ENCODE peak calls at places on chromosomes 11 and 22, in ten cellular contexts. X, D, G, T, K, B, R, I, V and W are unnamed samples.

GRCh38 chr11:19539861-19540260 is 172.8 kb upstream of the NAV2 start:
- DNase-seq in X (no peak), D (no peak), G (no peak), T (no peak), K (peak; percentile 88), B (no peak), R (no peak), I (no peak), V (no peak), W (no peak)

GRCh38 chr11:3177931-3178330 is 12.8 kb upstream of the OSBPL5 start:
- DNase-seq in X (no peak), D (peak; percentile 71), G (no peak), T (no peak), K (no peak), B (no peak), R (peak; percentile 36), I (no peak), V (no peak), W (peak; percentile 3)

GRCh38 chr11:31808721-31809542 is 2.2 kb downstream of the PAX6 start:
- DNase-seq in X (no peak), D (no peak), G (no peak), T (no peak), K (peak; percentile 22), B (no peak), R (no peak), I (no peak), V (no peak), W (no peak)

GRCh38 chr22:20128902-20129746 is 2.5 kb upstream of the ZDHHC8 start:
- DNase-seq in X (peak; percentile 60), D (no peak), G (peak; percentile 63), T (peak; percentile 15), K (peak; percentile 50), B (no peak), R (peak; percentile 35), I (peak; percentile 75), V (no peak), W (no peak)

GRCh38 chr11:24687748-24688147 is 190.9 kb downstream of the LUZP2 start:
- DNase-seq in X (no peak), D (no peak), G (no peak), T (no peak), K (no peak), B (no peak), R (no peak), I (no peak), V (no peak), W (no peak)

GRCh38 chr22:33038131-33038772 is 19.9 kb downstream of the SYN3 start:
- DNase-seq in X (no peak), D (peak; percentile 10), G (no peak), T (no peak), K (peak; percentile 77), B (no peak), R (peak; percentile 54), I (no peak), V (no peak), W (peak; percentile 5)

GRCh38 chr11:35689081-35689996 is 26.8 kb downstream of the TRIM44 start:
- DNase-seq in X (no peak), D (no peak), G (no peak), T (no peak), K (no peak), B (no peak), R (no peak), I (no peak), V (no peak), W (no peak)

GRCh38 chr22:19516378-19517170 is 7.6 kb downstream of the CLDN5 start:
- DNase-seq in X (no peak), D (no peak), G (no peak), T (no peak), K (no peak), B (no peak), R (no peak), I (no peak), V (no peak), W (no peak)

GRCh38 chr22:26812731-26813130 is 155.3 kb downstream of the MIAT start:
- DNase-seq in X (no peak), D (no peak), G (no peak), T (no peak), K (no peak), B (no peak), R (no peak), I (no peak), V (no peak), W (no peak)

GRCh38 chr11:117834838-117835443 is 10.4 kb upstream of the FXYD2 start:
- DNase-seq in X (no peak), D (no peak), G (no peak), T (no peak), K (no peak), B (no peak), R (no peak), I (no peak), V (no peak), W (no peak)

GRCh38 chr11:12139144-12139881 is 28.9 kb downstream of the MICAL2 start:
- DNase-seq in X (no peak), D (peak; percentile 84), G (no peak), T (no peak), K (no peak), B (peak; percentile 70), R (peak; percentile 77), I (no peak), V (no peak), W (peak; percentile 72)

GRCh38 chr22:42522546-42522945 is 3.0 kb upstream of the RRP7A start:
- DNase-seq in X (no peak), D (no peak), G (no peak), T (no peak), K (no peak), B (no peak), R (no peak), I (no peak), V (no peak), W (no peak)

GRCh38 chr11:100719809-100720221 is 32.7 kb downstream of the ARHGAP42 start:
- DNase-seq in X (no peak), D (peak; percentile 79), G (no peak), T (no peak), K (peak; percentile 45), B (no peak), R (peak; percentile 84), I (peak; percentile 62), V (peak; percentile 80), W (peak; percentile 96)

GRCh38 chr11:79074547-79074946 is 366.3 kb downstream of the TENM4 start:
- DNase-seq in X (no peak), D (no peak), G (no peak), T (no peak), K (no peak), B (no peak), R (no peak), I (no peak), V (no peak), W (no peak)

GRCh38 chr11:2577071-2578005 is 122.5 kb downstream of the KCNQ1OT1 start:
- DNase-seq in X (no peak), D (no peak), G (no peak), T (no peak), K (no peak), B (no peak), R (no peak), I (peak; percentile 36), V (no peak), W (no peak)

GRCh38 chr22:40055143-40055926 is 60.6 kb downstream of the FAM83F start:
- DNase-seq in X (peak; percentile 53), D (no peak), G (no peak), T (no peak), K (no peak), B (no peak), R (no peak), I (no peak), V (no peak), W (peak; percentile 36)

GRCh38 chr11:92122561-92122960 is 102.1 kb upstream of the FAT3 start:
- DNase-seq in X (no peak), D (no peak), G (no peak), T (peak; percentile 9), K (no peak), B (no peak), R (no peak), I (no peak), V (no peak), W (no peak)

GRCh38 chr11:103315248-103315647 is 206.0 kb downstream of the DYNC2H1 start:
- DNase-seq in X (no peak), D (no peak), G (no peak), T (no peak), K (no peak), B (no peak), R (no peak), I (no peak), V (no peak), W (no peak)

GRCh38 chr11:2295971-2296912 is 5.5 kb downstream of the C11orf21 start:
- DNase-seq in X (no peak), D (no peak), G (no peak), T (no peak), K (no peak), B (no peak), R (no peak), I (peak; percentile 18), V (no peak), W (no peak)

GRCh38 chr11:2699185-2699530 is 636 bp downstream of the KCNQ1OT1 start:
- DNase-seq in X (no peak), D (no peak), G (peak; percentile 20), T (no peak), K (no peak), B (no peak), R (no peak), I (peak; percentile 28), V (no peak), W (no peak)

GRCh38 chr22:23268139-23268712 is 87.9 kb downstream of the BCR start:
- DNase-seq in X (no peak), D (no peak), G (no peak), T (no peak), K (no peak), B (no peak), R (no peak), I (no peak), V (no peak), W (no peak)

GRCh38 chr11:126588630-126589491 is 233.4 kb downstream of the ST3GAL4 start:
- DNase-seq in X (no peak), D (no peak), G (no peak), T (no peak), K (no peak), B (no peak), R (no peak), I (no peak), V (no peak), W (no peak)

GRCh38 chr22:24117942-24118341 is 63.3 kb upstream of the SUSD2 start:
- DNase-seq in X (no peak), D (no peak), G (no peak), T (no peak), K (peak; percentile 43), B (no peak), R (no peak), I (peak; percentile 47), V (no peak), W (no peak)

GRCh38 chr11:35126000-35126878 is 12.7 kb upstream of the CD44 start:
- DNase-seq in X (no peak), D (no peak), G (peak; percentile 58), T (no peak), K (no peak), B (no peak), R (no peak), I (no peak), V (no peak), W (no peak)

GRCh38 chr11:128497057-128497957 is 90.1 kb downstream of the ETS1 start:
- DNase-seq in X (no peak), D (peak; percentile 97), G (no peak), T (no peak), K (no peak), B (peak; percentile 95), R (peak; percentile 94), I (peak; percentile 29), V (peak; percentile 97), W (peak; percentile 96)

GRCh38 chr11:34044664-34045485 is 6.7 kb upstream of the CAPRIN1 start:
- DNase-seq in X (no peak), D (peak; percentile 85), G (peak; percentile 30), T (no peak), K (peak; percentile 53), B (no peak), R (peak; percentile 87), I (peak; percentile 54), V (no peak), W (peak; percentile 75)

GRCh38 chr11:120147950-120148270 is 10.0 kb upstream of the TRIM29 start:
- DNase-seq in X (no peak), D (no peak), G (no peak), T (no peak), K (no peak), B (no peak), R (peak; percentile 34), I (no peak), V (no peak), W (no peak)

GRCh38 chr11:58301576-58301975 is 33.5 kb upstream of the OR10W1 start:
- DNase-seq in X (no peak), D (no peak), G (no peak), T (no peak), K (no peak), B (peak; percentile 33), R (no peak), I (no peak), V (peak; percentile 76), W (peak; percentile 2)